ENCODE peak calls at places on chromosomes 6 and 20, in ten cellular contexts. E is PC-3; K is left ventricle myocardium inferior; M is HCT116; X is GM23338; Q is sigmoid colon; A is IMR-90; Y is naive thymus-derived CD4-positive, alpha-beta T cell; J is ascending aorta; P is kidney. V is an unnamed sample.

GRCh38 chr6:108673602-108674001 is 112.9 kb downstream of the FOXO3 start:
- DNase-seq in J (no peak), A (peak; percentile 29), P (no peak), K (no peak), E (peak; percentile 78), M (peak; percentile 78), Q (no peak), Y (no peak), X (no peak), V (no peak)

GRCh38 chr6:11367638-11368199 is 135.3 kb upstream of the NEDD9 start:
- DNase-seq in Q (no peak), Y (no peak), M (no peak), X (no peak), E (no peak), J (no peak), P (no peak), A (no peak), K (no peak), V (no peak)

GRCh38 chr6:130202782-130203181 is 20.0 kb downstream of the SAMD3 start:
- DNase-seq in Y (no peak), P (no peak), E (no peak), X (peak; percentile 70), M (no peak), Q (no peak), J (no peak), K (no peak), A (no peak), V (no peak)

GRCh38 chr6:86537311-86537861 is 399.9 kb upstream of the HTR1E start:
- DNase-seq in E (no peak), K (no peak), J (no peak), A (no peak), Y (no peak), Q (no peak), X (no peak), M (no peak), P (no peak), V (no peak)

GRCh38 chr20:4809707-4810106 is 88.0 kb downstream of the PRND start:
- DNase-seq in E (no peak), M (no peak), X (no peak), A (no peak), P (peak; percentile 63), K (no peak), Q (no peak), J (no peak), Y (no peak), V (peak; percentile 83)

GRCh38 chr6:54541521-54541920 is 233.3 kb downstream of the TINAG start:
- DNase-seq in A (no peak), X (no peak), E (no peak), J (no peak), M (no peak), Y (no peak), K (no peak), P (no peak), Q (no peak), V (no peak)

GRCh38 chr20:45340951-45341350 is 7.3 kb downstream of the SDC4 start:
- DNase-seq in A (no peak), Q (no peak), X (peak; percentile 54), M (no peak), K (no peak), E (no peak), J (no peak), P (no peak), Y (no peak), V (no peak)

GRCh38 chr20:57179265-57179664 is 87.2 kb downstream of the BMP7 start:
- DNase-seq in P (no peak), K (no peak), J (no peak), Y (no peak), Q (no peak), X (peak; percentile 28), E (no peak), A (no peak), M (no peak), V (no peak)

GRCh38 chr6:151075527-151075926 is 164.2 kb upstream of the AKAP12 start:
- DNase-seq in X (no peak), P (no peak), M (no peak), K (no peak), Y (no peak), J (no peak), Q (no peak), A (peak; percentile 37), E (peak; percentile 86), V (no peak)

GRCh38 chr6:151075943-151076555 is 163.7 kb upstream of the AKAP12 start:
- DNase-seq in P (no peak), Q (no peak), K (no peak), A (no peak), Y (no peak), M (no peak), J (no peak), E (no peak), X (no peak), V (no peak)

GRCh38 chr6:151082079-151082478 is 157.7 kb upstream of the AKAP12 start:
- DNase-seq in Y (no peak), K (no peak), Q (no peak), J (no peak), M (peak; percentile 88), P (no peak), A (no peak), X (no peak), E (peak; percentile 83), V (no peak)

GRCh38 chr6:151081658-151082057 is 158.1 kb upstream of the AKAP12 start:
- DNase-seq in M (no peak), A (no peak), X (no peak), K (no peak), J (no peak), E (no peak), Q (no peak), Y (no peak), P (no peak), V (no peak)

DNA sequence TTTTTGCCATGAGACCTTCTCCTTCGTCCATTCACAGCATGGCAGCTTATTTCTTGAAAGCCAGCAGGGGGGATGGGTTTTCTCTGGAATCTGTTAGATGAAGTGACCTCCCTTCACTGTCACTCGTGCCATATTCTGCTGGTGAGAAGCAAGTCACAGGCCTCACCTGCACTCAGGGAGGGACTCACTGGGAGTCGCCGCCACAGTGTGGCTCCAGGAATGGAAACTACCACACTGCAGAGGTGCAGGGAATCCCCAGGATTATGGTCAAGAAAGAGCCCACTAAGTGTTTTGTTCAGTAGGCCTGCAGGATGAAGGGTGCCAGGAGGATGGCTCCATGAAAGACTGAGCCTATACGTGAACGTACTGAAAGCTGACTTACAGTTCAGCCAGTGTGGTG is 161.1 kb upstream of the AKAP12 start:
- DNase-seq in K (no peak), X (no peak), P (no peak), J (no peak), E (no peak), Q (no peak), Y (no peak), M (no peak), A (no peak), V (no peak)
- H3K27ac ChIP-seq in K (no peak overlapping the region), X (no peak overlapping the region), P (no peak overlapping the region), J (no peak overlapping the region), E (no peak overlapping the region), Q (no peak overlapping the region), Y (no peak overlapping the region), M (peak overlapping the region; percentile 95), A (no peak overlapping the region), V (no peak overlapping the region)

DNA sequence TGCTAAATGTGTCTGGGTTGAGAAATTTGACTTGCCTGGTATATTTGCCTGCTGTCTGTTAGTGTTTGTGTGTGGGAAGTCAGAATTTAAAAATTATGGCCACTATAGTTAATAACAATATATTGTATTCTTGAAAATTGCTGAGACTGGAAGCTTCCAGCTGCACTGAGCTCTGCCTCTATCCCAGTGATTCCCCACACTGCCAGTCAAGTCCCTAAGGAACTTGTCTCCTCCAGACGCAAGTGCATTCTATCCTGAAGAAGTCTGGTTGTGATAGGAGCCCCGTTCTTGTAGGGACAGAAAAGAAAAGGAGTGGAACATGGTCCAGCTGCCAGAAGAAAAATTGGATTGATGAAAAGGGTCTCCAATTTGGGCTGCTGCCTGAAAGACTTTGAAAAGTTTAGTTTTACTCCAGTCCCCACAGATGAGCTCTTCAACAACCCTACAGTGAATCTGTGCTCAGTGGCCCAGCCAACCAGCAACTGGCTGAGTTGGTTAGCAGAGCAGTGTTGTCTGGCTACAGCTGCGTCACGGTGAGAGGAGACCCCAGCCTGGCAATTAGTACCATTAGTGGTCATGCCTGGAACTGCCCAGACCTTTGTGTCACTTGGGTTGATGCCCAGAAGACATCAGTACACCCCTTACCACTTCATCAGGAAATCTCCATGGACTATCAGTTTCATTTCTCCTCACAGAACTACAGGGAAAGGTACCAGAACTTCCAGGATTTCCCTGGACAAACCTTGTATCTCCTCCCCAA is 183.1 kb upstream of the MCHR2 start:
- DNase-seq in K (no peak), Y (no peak), E (no peak), J (no peak), P (peak; percentile 45), M (no peak), X (no peak), Q (no peak), A (no peak), V (no peak)
- H3K27ac ChIP-seq in K (peak overlapping the region; percentile 68), Y (no peak overlapping the region), E (peak overlapping the region; percentile 99), J (no peak overlapping the region), P (no peak overlapping the region), M (no peak overlapping the region), X (no peak overlapping the region), Q (no peak overlapping the region), A (peak overlapping the region; percentile 76), V (no peak overlapping the region)

GRCh38 chr6:31397901-31398300 is 5.5 kb upstream of the MICA start:
- DNase-seq in M (no peak), P (no peak), K (no peak), Y (no peak), J (no peak), X (peak; percentile 35), E (no peak), Q (no peak), A (no peak), V (no peak)

GRCh38 chr6:31395832-31396231 is 7.6 kb upstream of the MICA start:
- DNase-seq in A (no peak), Q (no peak), J (no peak), M (no peak), Y (no peak), E (no peak), P (no peak), K (no peak), X (no peak), V (no peak)

GRCh38 chr6:31394381-31394780 is 9.0 kb upstream of the MICA start:
- DNase-seq in M (no peak), Q (no peak), A (no peak), K (no peak), E (no peak), J (no peak), Y (no peak), X (no peak), P (no peak), V (no peak)

GRCh38 chr6:31393932-31394331 is 9.5 kb upstream of the MICA start:
- DNase-seq in X (no peak), J (no peak), M (no peak), Q (no peak), A (peak; percentile 41), Y (no peak), P (no peak), K (no peak), E (no peak), V (no peak)

DNA sequence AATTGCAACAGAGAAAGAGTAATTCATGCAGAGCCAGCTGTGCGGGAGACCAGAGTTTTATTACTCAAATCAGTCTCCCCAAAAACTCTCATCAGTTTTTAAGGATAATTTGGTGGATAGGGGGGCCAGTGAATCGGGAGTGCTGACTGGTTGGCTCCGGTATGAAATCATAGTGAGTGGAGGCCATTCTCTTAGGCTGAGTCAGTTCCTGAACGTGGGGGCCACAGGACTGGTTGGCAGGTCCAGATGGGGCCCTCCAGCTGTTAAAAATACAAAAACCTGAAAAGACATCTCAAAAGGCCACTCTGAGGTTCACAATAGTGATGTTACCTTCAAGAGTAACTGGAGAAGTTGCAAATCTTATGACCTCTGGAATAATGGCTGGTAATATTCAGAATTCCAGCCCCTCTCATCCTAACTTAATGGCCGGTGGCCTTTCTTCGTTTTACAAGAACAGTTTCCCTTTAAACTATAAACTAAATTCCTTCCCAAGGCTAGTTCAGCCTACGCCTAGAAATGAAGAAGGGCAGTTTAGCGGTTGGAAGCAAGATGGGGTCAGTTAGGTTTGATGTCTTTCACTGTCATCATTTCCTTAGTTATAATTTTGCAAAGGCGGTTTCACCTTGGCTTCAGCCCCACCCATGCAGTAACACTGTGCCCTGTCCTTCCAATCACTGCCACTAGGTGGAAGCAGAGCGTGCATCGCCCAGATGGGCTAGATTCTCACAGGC is 6.8 kb upstream of the MICA start:
- DNase-seq in J (no peak), K (peak; percentile 81), P (no peak), Y (peak; percentile 86), X (peak; percentile 84), A (peak; percentile 70), E (peak; percentile 93), M (peak; percentile 75), Q (peak; percentile 90), V (peak; percentile 93)
- H3K27ac ChIP-seq in J (no peak overlapping the region), K (no peak overlapping the region), P (no peak overlapping the region), Y (no peak overlapping the region), X (no peak overlapping the region), A (no peak overlapping the region), E (no peak overlapping the region), M (no peak overlapping the region), Q (no peak overlapping the region), V (no peak overlapping the region)

DNA sequence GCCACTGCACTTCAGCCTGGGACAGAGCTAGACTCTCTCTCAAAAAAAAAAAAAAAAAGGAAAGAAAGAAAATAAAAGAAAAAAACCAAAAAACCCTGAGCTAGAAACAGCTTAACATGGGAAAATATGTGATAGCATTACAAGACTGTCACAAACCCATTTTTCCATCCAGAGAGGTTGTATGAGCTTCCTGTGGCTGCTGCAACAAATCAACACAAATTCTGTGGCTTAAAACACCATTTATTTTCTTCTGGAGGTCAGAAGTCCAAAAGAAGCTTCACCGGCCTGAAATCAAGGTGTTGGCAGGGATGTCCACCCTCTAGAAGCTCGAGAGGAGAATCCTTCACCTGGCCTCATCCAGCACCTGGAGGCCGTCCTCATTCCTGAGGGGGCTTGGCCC is 21.7 kb upstream of the SSR1 start:
- DNase-seq in M (no peak), K (no peak), P (no peak), X (no peak), J (no peak), Q (no peak), E (no peak), Y (no peak), A (no peak), V (no peak)
- H3K27ac ChIP-seq in M (no peak overlapping the region), K (no peak overlapping the region), P (no peak overlapping the region), X (no peak overlapping the region), J (no peak overlapping the region), Q (no peak overlapping the region), E (no peak overlapping the region), Y (no peak overlapping the region), A (no peak overlapping the region), V (no peak overlapping the region)

V was measured in spleen.